ENCODE peak calls at places on chromosomes 7 and 10, in six cellular contexts. L is pancreas, O is hepatocyte, P is ovary, N is BE2C, K is fibroblast of lung. V is an unnamed sample.

GRCh38 chr10:79241629-79241989 is 105.7 kb upstream of the PPIF start:
- DNase-seq in L (no peak), O (no peak), P (no peak), N (no peak), K (no peak), V (no peak)

GRCh38 chr7:123522061-123522460 is 12.3 kb downstream of the IQUB start:
- DNase-seq in L (no peak), O (peak), P (no peak), N (no peak), K (no peak), V (no peak)

GRCh38 chr7:20744913-20745587 is 41.6 kb downstream of the SP8 start:
- DNase-seq in L (no peak), O (peak), P (no peak), N (no peak), K (peak), V (no peak)

GRCh38 chr10:77006836-77007511 is 630.6 kb downstream of the KCNMA1 start:
- DNase-seq in L (no peak), O (no peak), P (no peak), N (no peak), K (no peak), V (no peak)

GRCh38 chr7:39567294-39567693 is 1.1 kb downstream of the YAE1 start:
- DNase-seq in L (no peak), O (no peak), P (no peak), N (no peak), K (no peak), V (no peak)

GRCh38 chr7:128831178-128831993 is 1.2 kb downstream of the FLNC start:
- DNase-seq in L (no peak), O (peak), P (peak), N (peak), K (peak), V (peak)

GRCh38 chr7:36863901-36864701 is 139.8 kb upstream of the AOAH start:
- DNase-seq in L (no peak), O (peak), P (no peak), N (peak), K (no peak), V (no peak)

GRCh38 chr7:99822731-99823718 is 4.8 kb upstream of the CYP3A43 start:
- DNase-seq in L (peak), O (no peak), P (no peak), N (no peak), K (no peak), V (no peak)

GRCh38 chr7:74288034-74288881 is 949 bp upstream of the CLIP2 start:
- DNase-seq in L (no peak), O (no peak), P (no peak), N (no peak), K (peak), V (no peak)

GRCh38 chr10:92696606-92697383 is 7.0 kb downstream of the HHEX start:
- DNase-seq in L (peak), O (no peak), P (no peak), N (no peak), K (no peak), V (no peak)

GRCh38 chr7:139560678-139561077 is 37.2 kb downstream of the CLEC2L start:
- DNase-seq in L (no peak), O (no peak), P (no peak), N (peak), K (no peak), V (no peak)

GRCh38 chr10:15106352-15107013 is 9.3 kb downstream of the RPP38 start:
- DNase-seq in L (peak), O (peak), P (peak), N (peak), K (peak), V (peak)

GRCh38 chr7:64541438-64542359 is 21.2 kb downstream of the ZNF680 start:
- DNase-seq in L (no peak), O (no peak), P (no peak), N (no peak), K (peak), V (no peak)

GRCh38 chr10:110822065-110822707 is 49.5 kb upstream of the PDCD4 start:
- DNase-seq in L (no peak), O (no peak), P (no peak), N (no peak), K (no peak), V (no peak)

GRCh38 chr10:110268931-110269640 is 35.6 kb downstream of the SMNDC1 start:
- DNase-seq in L (no peak), O (no peak), P (no peak), N (peak), K (no peak), V (no peak)

GRCh38 chr10:79239275-79239779 is 107.9 kb upstream of the PPIF start:
- DNase-seq in L (no peak), O (peak), P (peak), N (no peak), K (peak), V (no peak)

GRCh38 chr7:64098-64521 is 128.3 kb upstream of the FAM20C start:
- DNase-seq in L (no peak), O (peak), P (peak), N (peak), K (peak), V (peak)

GRCh38 chr10:12499587-12499986 is 150.2 kb downstream of the CAMK1D start:
- DNase-seq in L (no peak), O (no peak), P (peak), N (no peak), K (no peak), V (no peak)

GRCh38 chr7:92268921-92269320 is 23.1 kb downstream of the ANKIB1 start:
- DNase-seq in L (no peak), O (no peak), P (no peak), N (no peak), K (no peak), V (no peak)

GRCh38 chr10:43263551-43264323 is 3.1 kb downstream of the RASGEF1A start:
- DNase-seq in L (peak), O (no peak), P (no peak), N (no peak), K (no peak), V (peak)
- TF ChIP-seq CTCF in L (no peak), O (no peak), P (no peak), N (no peak), K (peak), V (peak)

DNA sequence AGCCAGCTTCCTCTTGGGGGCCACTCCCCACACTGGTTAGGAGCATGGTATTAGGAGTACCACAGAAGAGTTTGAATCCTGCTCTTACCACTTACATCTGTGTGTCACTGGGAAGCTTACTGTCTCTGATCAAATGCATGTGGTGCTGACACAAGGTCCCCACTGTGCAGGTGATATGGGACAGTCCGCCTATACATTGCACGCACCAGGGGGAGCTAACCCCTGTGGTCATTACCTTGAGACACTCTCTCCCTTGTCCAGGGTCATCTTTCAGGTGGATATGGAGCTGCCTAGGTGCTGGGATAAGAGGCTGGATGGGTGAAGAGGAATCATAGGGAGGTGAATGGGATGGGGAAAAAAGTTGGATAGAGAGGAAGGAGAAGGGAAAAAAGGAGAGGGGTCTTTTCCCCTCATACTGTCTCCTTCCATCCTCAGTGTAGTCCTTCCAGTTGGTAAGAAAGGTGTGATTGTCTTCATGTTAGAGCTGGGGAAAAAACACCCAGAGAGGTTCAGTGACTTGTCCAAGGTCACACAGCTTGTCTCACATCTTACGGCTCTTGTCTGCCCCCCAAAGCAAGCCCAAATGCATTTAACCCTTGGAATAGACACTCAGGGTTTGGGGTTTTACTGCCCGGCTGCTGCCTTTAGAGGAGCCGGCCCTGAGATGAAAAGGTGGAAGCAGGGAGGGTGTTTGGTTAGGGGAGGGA is 125.9 kb downstream of the CDH23 start:
- DNase-seq in L (no peak), O (no peak), P (no peak), N (no peak), K (no peak), V (no peak)
- TF ChIP-seq CTCF in L (no peak), O (peak), P (no peak), N (peak), K (no peak), V (no peak)

GRCh38 chr10:97869091-97870042 is 19.7 kb downstream of the GOLGA7B start:
- DNase-seq in L (peak), O (peak), P (no peak), N (peak), K (peak), V (peak)

GRCh38 chr10:97867220-97867800 is 17.7 kb downstream of the GOLGA7B start:
- DNase-seq in L (no peak), O (no peak), P (no peak), N (no peak), K (no peak), V (no peak)

GRCh38 chr10:97865488-97865887 is 15.8 kb downstream of the GOLGA7B start:
- DNase-seq in L (no peak), O (no peak), P (no peak), N (no peak), K (no peak), V (no peak)

GRCh38 chr10:97868134-97868685 is 18.6 kb downstream of the GOLGA7B start:
- DNase-seq in L (no peak), O (no peak), P (no peak), N (no peak), K (no peak), V (no peak)

DNA sequence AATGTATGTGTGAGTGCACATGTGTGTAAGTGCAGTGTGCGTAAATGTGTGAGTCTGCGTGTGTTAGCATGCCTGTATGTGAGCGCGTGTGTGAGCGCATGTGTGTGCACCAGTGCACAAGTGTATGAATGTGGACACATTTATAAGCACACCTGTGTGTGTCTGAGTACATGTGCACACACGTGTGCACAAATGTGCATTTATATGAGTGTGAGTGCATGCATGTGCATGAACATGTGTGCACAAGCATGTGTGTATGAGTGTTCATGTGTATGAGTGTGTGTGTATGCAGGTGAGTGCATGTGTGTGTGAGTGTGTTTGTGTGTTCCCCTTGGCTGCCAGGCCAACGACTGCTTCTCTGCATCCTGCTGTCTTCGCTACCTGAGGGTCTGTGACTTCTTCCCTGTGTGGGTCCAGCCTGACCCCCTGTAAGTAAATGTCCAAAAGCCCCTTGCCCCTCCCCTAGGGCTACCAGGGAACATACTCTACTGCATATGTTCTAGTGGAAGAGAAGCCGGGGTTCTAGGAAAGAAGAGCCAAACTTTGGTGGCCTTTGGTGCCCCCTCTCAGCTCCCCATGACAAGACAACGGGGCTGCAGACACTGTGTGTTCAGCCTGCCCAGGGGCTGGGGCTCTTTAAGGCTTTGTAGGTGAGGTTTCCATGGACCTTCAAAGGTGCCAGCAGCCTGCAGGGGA is 17.0 kb downstream of the GOLGA7B start:
- DNase-seq in L (no peak), O (no peak), P (no peak), N (no peak), K (no peak), V (no peak)
- TF ChIP-seq CTCF in L (no peak), O (no peak), P (no peak), N (no peak), K (no peak), V (no peak)

DNA sequence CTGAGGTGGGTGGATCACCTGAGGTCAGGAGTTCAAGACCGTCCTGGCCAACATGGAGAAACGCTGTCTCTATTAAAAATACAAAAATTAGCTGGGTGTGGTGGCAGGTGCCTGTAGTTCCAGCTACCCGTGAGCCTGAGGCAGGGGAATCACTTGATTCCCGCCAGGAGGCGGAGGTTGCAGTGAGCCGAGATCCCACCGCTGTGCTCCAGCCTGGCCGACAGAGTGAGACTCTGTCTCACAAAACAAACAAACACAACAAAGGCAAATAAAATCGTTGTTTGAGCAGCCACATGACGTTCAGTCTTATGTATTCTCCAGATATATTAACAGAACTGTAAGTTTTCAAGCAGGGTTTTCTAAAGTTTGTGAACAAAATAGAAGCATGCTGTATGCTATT is 122.3 kb upstream of the PITRM1 start:
- DNase-seq in L (no peak), O (no peak), P (no peak), N (no peak), K (no peak), V (no peak)
- TF ChIP-seq CTCF in L (no peak), O (peak), P (no peak), N (no peak), K (no peak), V (no peak)

GRCh38 chr7:54837761-54838539 is 78.9 kb upstream of the SEC61G start:
- DNase-seq in L (no peak), O (no peak), P (peak), N (no peak), K (no peak), V (no peak)

GRCh38 chr7:54838540-54838925 is 79.5 kb upstream of the SEC61G start:
- DNase-seq in L (no peak), O (no peak), P (no peak), N (no peak), K (no peak), V (no peak)

GRCh38 chr7:54843961-54844360 is 85.0 kb upstream of the SEC61G start:
- DNase-seq in L (no peak), O (no peak), P (no peak), N (no peak), K (no peak), V (no peak)

GRCh38 chr7:54839538-54840213 is 80.7 kb upstream of the SEC61G start:
- DNase-seq in L (peak), O (peak), P (peak), N (peak), K (peak), V (peak)

DNA sequence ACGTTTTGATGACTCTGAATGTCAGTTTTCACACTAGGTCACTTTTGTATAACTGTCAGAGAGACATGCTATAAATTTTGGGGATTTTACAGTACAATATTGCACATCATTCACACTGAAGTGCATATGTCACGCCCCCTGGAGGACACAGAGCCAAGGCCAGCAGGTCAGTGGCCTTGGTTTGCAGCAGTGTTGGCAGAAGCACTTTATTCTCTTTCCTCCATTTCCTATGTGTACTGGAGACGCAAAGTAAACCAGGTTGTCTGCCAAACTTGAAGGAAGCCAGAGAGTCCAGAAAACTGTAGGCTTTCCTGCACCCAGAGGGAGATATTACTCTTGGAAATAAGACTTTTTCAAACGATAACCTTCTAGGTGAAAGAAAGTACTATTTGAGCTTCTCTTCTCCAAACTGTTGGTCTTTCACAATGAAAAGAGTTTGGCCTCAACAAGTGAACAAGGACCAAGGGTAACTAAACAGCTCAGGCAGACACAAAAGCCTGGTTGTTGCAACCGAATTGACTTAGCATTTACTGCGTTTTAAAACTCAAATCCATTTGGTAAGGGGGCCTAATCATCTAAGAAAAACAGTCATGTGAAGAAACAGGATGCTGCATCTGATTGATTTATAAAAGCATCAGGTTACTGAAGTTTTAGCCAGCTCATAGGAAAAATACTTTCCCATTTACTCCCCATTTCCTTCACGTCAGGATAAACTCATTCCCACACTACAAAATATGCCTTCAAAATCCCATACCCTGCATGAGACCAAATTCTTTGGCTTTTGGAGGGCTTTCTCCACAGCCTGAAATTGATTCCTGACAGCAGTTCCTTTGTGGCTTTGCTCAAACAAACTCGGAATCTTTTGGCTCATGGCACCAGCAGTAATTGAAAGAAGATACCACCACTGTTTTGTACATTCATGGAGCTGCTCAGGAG is 83.0 kb upstream of the SEC61G start:
- DNase-seq in L (peak), O (no peak), P (peak), N (peak), K (peak), V (peak)
- TF ChIP-seq CTCF in L (peak), O (peak), P (no peak), N (peak), K (peak), V (peak)

GRCh38 chr10:20853276-20853675 is 43.8 kb downstream of the NEBL start:
- DNase-seq in L (no peak), O (no peak), P (no peak), N (no peak), K (no peak), V (no peak)
- TF ChIP-seq CTCF in L (no peak), O (no peak), P (no peak), N (no peak), K (no peak), V (no peak)